ENCODE peak calls at places on chromosomes 13 and 19, in five cellular contexts. U, C, Z, E and S are unnamed samples.

GRCh38 chr19:46685189-46685588 is 24.2 kb upstream of the DACT3 start:
- DNase-seq in U (no peak), C (no peak), Z (no peak), E (no peak), S (no peak)

GRCh38 chr19:1007852-1008251 is 7.6 kb downstream of the GRIN3B start:
- DNase-seq in U (no peak), C (no peak), Z (no peak), E (no peak), S (no peak)

GRCh38 chr19:21202865-21203494 is 61.1 kb downstream of the ZNF431 start:
- DNase-seq in U (peak), C (no peak), Z (no peak), E (peak), S (no peak)

GRCh38 chr13:91323349-91323748 is 24.1 kb upstream of the MIR17HG start:
- DNase-seq in U (no peak), C (no peak), Z (no peak), E (no peak), S (no peak)

GRCh38 chr19:41357746-41358145 is 4.0 kb upstream of the TGFB1 start:
- DNase-seq in U (no peak), C (no peak), Z (no peak), E (no peak), S (no peak)

GRCh38 chr19:4046362-4046691 is 20.4 kb downstream of the ZBTB7A start:
- DNase-seq in U (peak), C (no peak), Z (no peak), E (no peak), S (no peak)

GRCh38 chr13:77000475-77000874 is 8.6 kb downstream of the CLN5 start:
- DNase-seq in U (no peak), C (no peak), Z (no peak), E (no peak), S (no peak)

GRCh38 chr13:33251131-33251629 is 34.4 kb downstream of the STARD13 start:
- DNase-seq in U (no peak), C (no peak), Z (no peak), E (peak), S (peak)

GRCh38 chr19:43589680-43590079 is 6.3 kb downstream of the IRGQ start:
- DNase-seq in U (no peak), C (no peak), Z (no peak), E (no peak), S (no peak)

GRCh38 chr19:28377077-28377476 is 835.9 kb downstream of the UQCRFS1 start:
- DNase-seq in U (no peak), C (no peak), Z (no peak), E (no peak), S (no peak)

GRCh38 chr13:29956771-29957170 is 106.4 kb upstream of the UBL3 start:
- DNase-seq in U (no peak), C (no peak), Z (no peak), E (no peak), S (no peak)

GRCh38 chr13:40096357-40096911 is 441.0 kb downstream of the COG6 start:
- DNase-seq in U (no peak), C (no peak), Z (no peak), E (no peak), S (no peak)

GRCh38 chr19:31497709-31498108 is 148.5 kb upstream of the TSHZ3 start:
- DNase-seq in U (no peak), C (no peak), Z (no peak), E (no peak), S (no peak)

GRCh38 chr13:43307921-43308433 is 284.6 kb downstream of the DNAJC15 start:
- DNase-seq in U (no peak), C (peak), Z (no peak), E (peak), S (peak)

GRCh38 chr13:110471833-110472162 is 89.7 kb downstream of the RAB20 start:
- DNase-seq in U (no peak), C (peak), Z (peak), E (no peak), S (peak)

GRCh38 chr19:3178377-3178972 is at the start of gene S1PR4:
- DNase-seq in U (peak), C (no peak), Z (peak), E (no peak), S (no peak)

GRCh38 chr13:90118467-90119071 is 1228.9 kb upstream of the MIR17HG start:
- DNase-seq in U (no peak), C (no peak), Z (no peak), E (no peak), S (no peak)

GRCh38 chr19:8530061-8530679 is 16.2 kb upstream of the ZNF414 start:
- DNase-seq in U (no peak), C (no peak), Z (no peak), E (no peak), S (no peak)

GRCh38 chr19:19224150-19224851 is 12.5 kb downstream of the NCAN start:
- DNase-seq in U (no peak), C (no peak), Z (no peak), E (no peak), S (no peak)

GRCh38 chr19:43152217-43152616 is 34.1 kb downstream of the PSG5 start:
- DNase-seq in U (no peak), C (no peak), Z (no peak), E (no peak), S (no peak)

GRCh38 chr19:9306443-9306842 is 3.2 kb downstream of the ZNF699 start:
- DNase-seq in U (no peak), C (no peak), Z (no peak), E (peak), S (no peak)

GRCh38 chr13:24802074-24802473 is 38.1 kb downstream of the RNF17 start:
- DNase-seq in U (no peak), C (no peak), Z (no peak), E (peak), S (peak)

GRCh38 chr19:14495678-14496028 is 274 bp downstream of the GIPC1 start:
- DNase-seq in U (no peak), C (no peak), Z (no peak), E (no peak), S (no peak)

GRCh38 chr19:17090501-17091074 is 15.0 kb downstream of the MYO9B start:
- DNase-seq in U (no peak), C (no peak), Z (no peak), E (no peak), S (no peak)

GRCh38 chr19:15161028-15161984 is 39.5 kb downstream of the NOTCH3 start:
- DNase-seq in U (no peak), C (no peak), Z (no peak), E (peak), S (peak)